ENCODE peak calls at places on chromosome 11, in seven cellular contexts. H is cardiac fibroblast, V is cardiac muscle cell, C is right lobe of liver, X is gastrocnemius medialis, Y is upper lobe of right lung, O is endothelial cell. U is an unnamed sample.

GRCh38 chr11:95373241-95373640 is 142.2 kb upstream of the SESN3 start:
- DNase-seq in H (no peak), V (no peak), C (no peak), X (no peak), Y (no peak), O (no peak), U (no peak)

GRCh38 chr11:11265994-11266606 is 87.0 kb downstream of the CSNK2A3 start:
- DNase-seq in H (peak; percentile 5), V (peak; percentile 26), C (peak; percentile 58), X (peak; percentile 38), Y (peak; percentile 80), O (peak; percentile 68), U (peak; percentile 72)

GRCh38 chr11:12306830-12307229 is 70.5 kb upstream of the PARVA start:
- DNase-seq in H (no peak), V (no peak), C (no peak), X (no peak), Y (no peak), O (no peak), U (no peak)

GRCh38 chr11:58965246-58965985 is 26.1 kb downstream of the GLYATL1 start:
- DNase-seq in H (no peak), V (no peak), C (no peak), X (no peak), Y (no peak), O (no peak), U (no peak)

GRCh38 chr11:68149417-68149816 is 28.2 kb upstream of the CHKA start:
- DNase-seq in H (no peak), V (no peak), C (no peak), X (no peak), Y (no peak), O (no peak), U (no peak)

GRCh38 chr11:78318321-78318720 is 99.3 kb downstream of the GAB2 start:
- DNase-seq in H (peak; percentile 43), V (peak; percentile 38), C (no peak), X (no peak), Y (no peak), O (peak; percentile 15), U (no peak)

GRCh38 chr11:75351541-75352416 is at the start of gene ARRB1:
- DNase-seq in H (peak; percentile 75), V (peak; percentile 70), C (peak; percentile 69), X (peak; percentile 41), Y (peak; percentile 91), O (peak; percentile 64), U (peak; percentile 49)

GRCh38 chr11:57199330-57199729 is 17.6 kb downstream of the LRRC55 start:
- DNase-seq in H (no peak), V (no peak), C (no peak), X (no peak), Y (no peak), O (no peak), U (no peak)

GRCh38 chr11:83510530-83511449 is 224.6 kb upstream of the CCDC90B start:
- DNase-seq in H (no peak), V (no peak), C (no peak), X (no peak), Y (no peak), O (no peak), U (no peak)

GRCh38 chr11:11411401-11411985 is 58.4 kb upstream of the CSNK2A3 start:
- DNase-seq in H (no peak), V (no peak), C (no peak), X (no peak), Y (no peak), O (no peak), U (no peak)

GRCh38 chr11:10351435-10351767 is 46.5 kb downstream of the ADM start:
- DNase-seq in H (no peak), V (no peak), C (no peak), X (no peak), Y (no peak), O (no peak), U (no peak)

GRCh38 chr11:17763244-17763643 is 28.7 kb downstream of the KCNC1 start:
- DNase-seq in H (no peak), V (no peak), C (no peak), X (no peak), Y (no peak), O (no peak), U (no peak)

GRCh38 chr11:17764446-17765218 is 30.1 kb downstream of the KCNC1 start:
- DNase-seq in H (no peak), V (no peak), C (no peak), X (no peak), Y (peak; percentile 39), O (no peak), U (no peak)

GRCh38 chr11:17760102-17761029 is 25.8 kb downstream of the KCNC1 start:
- DNase-seq in H (peak; percentile 44), V (peak; percentile 55), C (peak; percentile 77), X (peak; percentile 69), Y (no peak), O (peak; percentile 74), U (no peak)

GRCh38 chr11:17763703-17764102 is 29.1 kb downstream of the KCNC1 start:
- DNase-seq in H (no peak), V (no peak), C (no peak), X (no peak), Y (no peak), O (no peak), U (no peak)

GRCh38 chr11:17762309-17762974 is 27.9 kb downstream of the KCNC1 start:
- DNase-seq in H (no peak), V (no peak), C (no peak), X (no peak), Y (no peak), O (no peak), U (no peak)
- TF ChIP-seq CTCF in H (no peak), V (no peak), C (no peak), X (no peak), Y (no peak), O (no peak), U (no peak)

GRCh38 chr11:112457532-112457931 is 196.9 kb upstream of the PLET1 start:
- DNase-seq in H (no peak), V (no peak), C (no peak), X (no peak), Y (no peak), O (no peak), U (no peak)

GRCh38 chr11:112451250-112451649 is 190.6 kb upstream of the PLET1 start:
- DNase-seq in H (no peak), V (no peak), C (no peak), X (no peak), Y (no peak), O (no peak), U (no peak)

GRCh38 chr11:112455791-112456190 is 195.1 kb upstream of the PLET1 start:
- DNase-seq in H (peak; percentile 19), V (peak; percentile 9), C (no peak), X (no peak), Y (no peak), O (no peak), U (no peak)

GRCh38 chr11:112454841-112455240 is 194.2 kb upstream of the PLET1 start:
- DNase-seq in H (no peak), V (no peak), C (no peak), X (no peak), Y (no peak), O (no peak), U (no peak)

GRCh38 chr11:112453601-112454577 is 193.2 kb upstream of the PLET1 start:
- DNase-seq in H (peak; percentile 46), V (peak; percentile 52), C (no peak), X (peak; percentile 17), Y (peak; percentile 70), O (peak; percentile 51), U (no peak)
- TF ChIP-seq CTCF in H (peak; percentile 56), V (peak; percentile 55), C (peak; percentile 42), X (peak; percentile 38), Y (peak; percentile 49), O (peak; percentile 43), U (peak; percentile 24)

GRCh38 chr11:119683783-119684182 is 45.2 kb downstream of the NECTIN1 start:
- DNase-seq in H (no peak), V (no peak), C (no peak), X (no peak), Y (no peak), O (no peak), U (no peak)

GRCh38 chr11:119684361-119685072 is 44.5 kb downstream of the NECTIN1 start:
- DNase-seq in H (peak; percentile 67), V (peak; percentile 64), C (no peak), X (no peak), Y (no peak), O (peak; percentile 46), U (no peak)

GRCh38 chr11:119678351-119678750 is 50.6 kb downstream of the NECTIN1 start:
- DNase-seq in H (no peak), V (no peak), C (no peak), X (no peak), Y (no peak), O (no peak), U (no peak)

GRCh38 chr11:119680899-119681370 is 48.1 kb downstream of the NECTIN1 start:
- DNase-seq in H (peak; percentile 57), V (peak; percentile 48), C (no peak), X (peak; percentile 21), Y (no peak), O (no peak), U (no peak)

GRCh38 chr11:119681537-119681936 is 47.5 kb downstream of the NECTIN1 start:
- DNase-seq in H (no peak), V (no peak), C (no peak), X (no peak), Y (no peak), O (no peak), U (no peak)
- TF ChIP-seq CTCF in H (peak; percentile 17), V (peak; percentile 15), C (peak; percentile 11), X (no peak), Y (no peak), O (no peak), U (no peak)

GRCh38 chr11:64915366-64915887 is 1.6 kb downstream of the ATG2A start:
- DNase-seq in H (no peak), V (no peak), C (no peak), X (no peak), Y (no peak), O (no peak), U (no peak)

GRCh38 chr11:64917663-64917995 is 620 bp upstream of the ATG2A start:
- DNase-seq in H (peak; percentile 7), V (no peak), C (no peak), X (no peak), Y (no peak), O (no peak), U (no peak)

GRCh38 chr11:64918056-64918455 is 1.0 kb upstream of the ATG2A start:
- DNase-seq in H (peak; percentile 75), V (peak; percentile 72), C (no peak), X (no peak), Y (no peak), O (no peak), U (no peak)

GRCh38 chr11:64916040-64916847 is 765 bp downstream of the ATG2A start:
- DNase-seq in H (peak; percentile 69), V (peak; percentile 53), C (no peak), X (peak; percentile 39), Y (peak; percentile 78), O (peak; percentile 37), U (no peak)

DNA sequence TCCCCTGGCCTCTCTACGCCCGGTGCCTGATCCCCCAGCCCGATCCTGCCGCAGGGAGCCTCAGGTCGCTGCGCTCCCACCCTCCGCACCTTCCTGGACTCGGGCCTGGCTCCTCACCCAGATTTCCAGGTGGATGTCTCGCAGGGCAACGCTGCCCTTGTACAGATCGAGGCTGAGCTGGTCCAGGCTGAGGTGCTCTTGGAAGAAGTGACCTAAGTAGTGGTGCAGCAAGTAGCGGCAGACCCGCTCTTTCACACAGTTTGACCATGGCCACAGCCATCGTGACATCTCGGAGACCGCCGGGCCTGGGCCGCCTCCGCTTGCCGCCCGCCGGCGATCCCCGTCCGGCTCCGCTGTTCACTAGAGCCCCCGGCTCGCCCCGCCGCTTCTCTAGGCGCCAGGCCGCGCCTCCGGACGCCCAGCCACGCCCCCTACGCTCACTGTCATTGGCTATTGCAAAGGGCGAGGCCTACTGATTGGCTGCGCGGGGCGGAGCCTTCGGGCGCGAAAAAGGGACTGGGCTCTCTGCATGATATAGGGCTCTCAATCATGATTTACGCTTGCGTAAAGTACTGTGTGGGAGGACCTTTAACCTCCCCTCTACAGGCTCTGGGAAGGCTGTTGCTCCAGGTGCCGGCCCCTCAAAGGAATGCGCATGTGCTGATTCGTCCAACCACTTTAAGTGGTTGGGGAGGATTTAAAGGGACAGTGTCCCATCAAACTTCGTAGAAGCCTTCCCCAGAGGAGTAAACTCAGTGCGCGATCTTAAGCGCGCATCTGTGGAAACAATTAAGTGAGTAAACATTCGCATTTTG is at the start of gene ATG2A:
- DNase-seq in H (peak; percentile 100), V (peak; percentile 100), C (peak; percentile 100), X (peak; percentile 99), Y (peak; percentile 100), O (peak; percentile 97), U (peak; percentile 96)
- TF ChIP-seq CTCF in H (no peak), V (no peak), C (no peak), X (no peak), Y (no peak), O (no peak), U (no peak)